ENCODE peak calls at places on chromosomes 5 and 9, in four cellular contexts. I, E, P and L are unnamed samples.

GRCh38 chr5:50808406-50808805 is 142.0 kb downstream of the PARP8 start:
- DNase-seq in I (no peak), E (no peak), P (no peak), L (no peak)

GRCh38 chr5:78509884-78510769 is 138.4 kb downstream of the LHFPL2 start:
- DNase-seq in I (peak), E (peak), P (peak), L (peak)

GRCh38 chr9:130938652-130939404 is at the start of gene FIBCD1:
- DNase-seq in I (no peak), E (peak), P (no peak), L (peak)

GRCh38 chr9:113566011-113566711 is 102.6 kb downstream of the RGS3 start:
- DNase-seq in I (no peak), E (no peak), P (peak), L (no peak)

GRCh38 chr5:135062216-135063055 is 28.4 kb upstream of the PITX1 start:
- DNase-seq in I (no peak), E (no peak), P (peak), L (no peak)

GRCh38 chr9:18358325-18358724 is 115.6 kb upstream of the ADAMTSL1 start:
- DNase-seq in I (no peak), E (no peak), P (no peak), L (peak)

GRCh38 chr5:131943914-131944313 is 1.5 kb downstream of the MEIKIN start:
- DNase-seq in I (no peak), E (no peak), P (no peak), L (no peak)

GRCh38 chr5:149636861-149637246 is 55.6 kb downstream of the ARHGEF37 start:
- DNase-seq in I (no peak), E (peak), P (peak), L (peak)

GRCh38 chr5:13664377-13664776 is 280.1 kb downstream of the DNAH5 start:
- DNase-seq in I (no peak), E (peak), P (no peak), L (peak)

GRCh38 chr9:20220286-20220685 is 402.0 kb downstream of the MLLT3 start:
- DNase-seq in I (no peak), E (no peak), P (no peak), L (no peak)

GRCh38 chr5:175575301-175575700 is 82.6 kb upstream of the HRH2 start:
- DNase-seq in I (no peak), E (no peak), P (no peak), L (no peak)

GRCh38 chr5:51034501-51034900 is 348.7 kb upstream of the ISL1 start:
- DNase-seq in I (no peak), E (no peak), P (no peak), L (no peak)

GRCh38 chr5:72093231-72093630 is 14.0 kb upstream of the MAP1B start:
- DNase-seq in I (no peak), E (peak), P (no peak), L (peak)

GRCh38 chr9:2291980-2292704 is 277.0 kb downstream of the SMARCA2 start:
- DNase-seq in I (no peak), E (peak), P (no peak), L (peak)
- TF ChIP-seq CTCF in I (no peak), E (no peak), P (no peak), L (no peak)

DNA sequence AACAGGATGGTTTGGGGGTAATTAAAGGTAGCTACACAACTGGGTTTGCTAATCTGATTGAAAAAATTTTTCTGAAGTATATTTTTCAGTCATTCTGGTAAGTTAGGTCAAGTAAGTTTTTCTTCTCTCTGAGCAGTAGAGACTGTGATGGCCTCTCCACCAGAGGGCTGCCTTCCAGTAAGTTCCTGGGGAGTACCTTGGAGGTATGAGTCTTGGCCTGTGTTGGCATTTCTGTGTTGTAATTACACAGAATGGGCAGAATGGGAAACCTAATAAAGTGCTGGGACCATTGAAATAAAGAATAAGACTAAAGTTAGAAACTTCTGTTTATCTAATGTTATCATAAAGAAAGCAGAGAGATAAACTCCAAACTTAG is 430.8 kb downstream of the ARHGEF28 start:
- DNase-seq in I (no peak), E (peak), P (no peak), L (peak)
- TF ChIP-seq CTCF in I (peak), E (peak), P (no peak), L (peak)

GRCh38 chr5:178347956-178348355 is 115.4 kb upstream of the PHYKPL start:
- DNase-seq in I (no peak), E (no peak), P (no peak), L (no peak)
- TF ChIP-seq CTCF in I (no peak), E (no peak), P (no peak), L (no peak)

DNA sequence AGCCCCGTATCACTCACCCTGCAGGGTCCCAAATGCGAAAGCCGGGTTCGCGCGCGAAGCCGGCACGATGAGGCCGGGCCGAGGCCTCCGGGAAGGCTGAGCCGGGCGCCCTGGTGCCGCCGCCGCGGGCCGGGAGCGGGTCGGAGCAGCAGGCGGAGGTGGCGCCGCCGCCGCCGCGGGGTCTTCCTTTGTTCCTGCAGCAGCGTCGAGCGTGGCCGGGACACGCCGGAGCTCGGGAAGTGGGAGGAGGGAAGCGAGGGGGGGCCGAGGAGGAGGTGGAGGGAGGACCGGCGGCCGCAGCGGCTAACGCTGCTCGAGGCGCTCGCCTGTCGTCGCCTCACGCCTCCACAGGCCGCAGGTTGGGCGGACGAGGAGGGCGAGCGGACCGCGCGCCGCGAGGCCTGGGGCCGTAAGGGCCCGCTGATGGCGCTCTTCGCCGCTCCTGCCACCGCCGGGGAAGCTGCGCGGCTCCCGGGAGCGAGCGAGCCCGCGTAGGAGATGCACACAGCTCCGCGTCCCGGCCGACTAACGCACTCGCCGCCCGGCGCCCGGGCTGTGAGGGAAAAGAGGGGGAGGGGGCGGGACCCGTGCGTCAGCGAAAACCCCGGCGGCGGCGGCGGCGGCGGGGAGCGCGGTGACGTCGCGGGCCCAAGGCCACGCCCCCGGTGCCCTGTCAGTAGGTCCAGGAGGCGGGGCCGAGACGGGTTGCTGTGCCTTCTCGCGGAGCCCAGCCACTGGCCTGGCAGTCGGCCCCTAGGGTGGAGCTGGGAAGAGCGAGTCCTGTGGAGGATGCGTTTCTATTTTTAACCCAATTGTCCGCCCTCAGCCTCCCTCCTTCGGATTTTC is at the start of gene ZFAND5:
- DNase-seq in I (peak), E (peak), P (peak), L (peak)
- TF ChIP-seq CTCF in I (no peak), E (no peak), P (no peak), L (no peak)

GRCh38 chr5:41122459-41122858 is 51.3 kb upstream of the MROH2B start:
- DNase-seq in I (no peak), E (no peak), P (no peak), L (no peak)
- TF ChIP-seq CTCF in I (no peak), E (no peak), P (no peak), L (no peak)

GRCh38 chr9:133457233-133457632 is 2.5 kb upstream of the CACFD1 start:
- DNase-seq in I (no peak), E (no peak), P (no peak), L (no peak)

GRCh38 chr9:133454943-133455673 is 4.7 kb upstream of the CACFD1 start:
- DNase-seq in I (no peak), E (no peak), P (no peak), L (no peak)

GRCh38 chr9:133457748-133458147 is 2.0 kb upstream of the CACFD1 start:
- DNase-seq in I (no peak), E (no peak), P (no peak), L (no peak)

GRCh38 chr9:133455936-133456335 is 3.8 kb upstream of the CACFD1 start:
- DNase-seq in I (no peak), E (no peak), P (no peak), L (no peak)

DNA sequence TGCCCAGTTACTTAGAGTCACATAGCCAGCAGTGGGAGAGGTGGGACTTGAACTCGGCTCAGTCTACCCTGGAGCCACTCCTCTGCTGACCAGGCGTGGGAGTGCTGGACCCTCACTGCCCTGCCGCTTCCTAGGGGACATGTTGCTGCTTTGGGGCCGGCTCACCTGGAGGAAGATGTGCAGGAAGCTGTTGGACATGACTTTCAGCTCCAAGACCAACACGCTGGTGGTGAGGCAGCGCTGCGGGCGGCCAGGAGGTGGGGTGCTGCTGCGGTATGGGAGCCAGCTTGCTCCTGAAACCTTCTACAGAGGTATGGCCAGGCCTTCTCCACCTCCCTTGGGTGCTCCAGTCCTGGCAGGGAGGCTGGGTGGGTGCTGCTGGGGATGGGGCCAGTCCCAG is 3.4 kb upstream of the CACFD1 start:
- DNase-seq in I (no peak), E (no peak), P (no peak), L (no peak)
- TF ChIP-seq CTCF in I (no peak), E (no peak), P (no peak), L (peak)

GRCh38 chr9:34254141-34254913 is 74.7 kb downstream of the KIF24 start:
- DNase-seq in I (no peak), E (peak), P (peak), L (peak)

GRCh38 chr9:34250721-34251120 is 71.9 kb downstream of the UBAP1 start:
- DNase-seq in I (no peak), E (peak), P (no peak), L (no peak)

GRCh38 chr9:34252016-34252415 is 73.2 kb downstream of the UBAP1 start:
- DNase-seq in I (no peak), E (peak), P (no peak), L (no peak)

GRCh38 chr9:34253460-34253837 is 74.6 kb downstream of the UBAP1 start:
- DNase-seq in I (peak), E (peak), P (peak), L (peak)

DNA sequence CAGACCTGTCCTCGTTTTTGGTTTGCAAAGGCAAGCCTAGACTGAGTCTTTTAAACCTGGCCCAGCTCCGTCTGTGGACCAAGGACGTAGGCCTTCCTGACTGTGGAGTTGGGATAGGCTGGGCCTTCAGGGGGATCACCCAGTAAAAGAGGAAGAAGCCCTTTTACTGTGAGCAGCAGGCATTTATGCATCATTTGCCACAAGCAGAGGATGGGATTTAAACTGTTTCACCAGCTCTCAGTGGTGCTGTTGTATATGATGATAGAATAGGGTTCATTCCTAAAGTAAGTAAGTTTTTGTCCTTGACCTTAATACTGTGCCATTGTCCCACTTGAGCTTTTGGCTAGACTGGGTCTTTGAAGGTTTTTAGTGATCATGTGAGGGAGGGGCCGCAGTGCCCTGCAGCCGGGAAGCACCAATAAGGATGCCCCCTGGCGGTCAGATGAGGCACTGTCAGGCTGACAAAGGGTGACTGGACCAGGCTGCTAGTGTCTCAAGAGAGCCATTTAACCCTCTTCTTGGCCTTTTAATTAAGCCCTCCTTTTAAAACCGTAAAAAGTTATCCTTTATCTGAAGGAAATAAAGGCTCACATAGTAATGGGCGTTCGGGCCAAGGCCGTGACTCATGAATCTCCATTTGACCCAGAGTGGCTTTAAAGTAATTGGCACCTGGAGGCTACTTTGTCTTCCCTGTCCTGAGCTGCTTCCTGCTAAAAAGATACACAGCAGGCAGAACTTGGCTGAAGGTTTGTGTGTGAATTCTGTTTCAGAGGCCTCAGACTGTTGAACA is 74.0 kb downstream of the UBAP1 start:
- DNase-seq in I (peak), E (peak), P (peak), L (peak)
- TF ChIP-seq CTCF in I (peak), E (peak), P (peak), L (peak)